ENCODE peak calls at places on chromosomes 2 and 18, in six cellular contexts. M, K, G, E, Q and T are unnamed samples.

GRCh38 chr2:105774781-105775337 is 30.1 kb downstream of the NCK2 start:
- DNase-seq in M (no peak), K (no peak), G (no peak), E (no peak), Q (no peak), T (no peak)

GRCh38 chr2:42542871-42543270 is 25.6 kb upstream of the MTA3 start:
- DNase-seq in M (no peak), K (no peak), G (no peak), E (no peak), Q (no peak), T (no peak)

GRCh38 chr18:23828426-23828825 is 139.2 kb downstream of the LAMA3 start:
- DNase-seq in M (no peak), K (no peak), G (peak), E (peak), Q (no peak), T (no peak)

GRCh38 chr2:124836415-124836814 is 811.3 kb downstream of the CNTNAP5 start:
- DNase-seq in M (no peak), K (no peak), G (no peak), E (no peak), Q (no peak), T (no peak)

GRCh38 chr2:189142893-189143759 is 36.4 kb downstream of the COL5A2 start:
- DNase-seq in M (peak), K (peak), G (peak), E (peak), Q (peak), T (peak)

GRCh38 chr2:158755310-158755709 is 39.8 kb upstream of the DAPL1 start:
- DNase-seq in M (no peak), K (no peak), G (no peak), E (peak), Q (no peak), T (no peak)

GRCh38 chr2:216829533-216829932 is 30.3 kb downstream of the TNP1 start:
- DNase-seq in M (no peak), K (no peak), G (no peak), E (no peak), Q (no peak), T (no peak)

GRCh38 chr2:844725-845124 is 105.9 kb upstream of the SNTG2 start:
- DNase-seq in M (no peak), K (no peak), G (no peak), E (no peak), Q (no peak), T (no peak)

GRCh38 chr2:68900496-68901198 is 29.4 kb upstream of the BMP10 start:
- DNase-seq in M (no peak), K (no peak), G (no peak), E (no peak), Q (no peak), T (no peak)

GRCh38 chr2:105403785-105404698 is 5.2 kb upstream of the FHL2 start:
- DNase-seq in M (no peak), K (no peak), G (peak), E (no peak), Q (no peak), T (no peak)

GRCh38 chr18:47883771-47884413 is 46.6 kb downstream of the SMAD2 start:
- DNase-seq in M (no peak), K (no peak), G (no peak), E (no peak), Q (no peak), T (no peak)

GRCh38 chr2:39127973-39128372 is 7.1 kb upstream of the SOS1 start:
- DNase-seq in M (peak), K (no peak), G (no peak), E (no peak), Q (no peak), T (no peak)

DNA sequence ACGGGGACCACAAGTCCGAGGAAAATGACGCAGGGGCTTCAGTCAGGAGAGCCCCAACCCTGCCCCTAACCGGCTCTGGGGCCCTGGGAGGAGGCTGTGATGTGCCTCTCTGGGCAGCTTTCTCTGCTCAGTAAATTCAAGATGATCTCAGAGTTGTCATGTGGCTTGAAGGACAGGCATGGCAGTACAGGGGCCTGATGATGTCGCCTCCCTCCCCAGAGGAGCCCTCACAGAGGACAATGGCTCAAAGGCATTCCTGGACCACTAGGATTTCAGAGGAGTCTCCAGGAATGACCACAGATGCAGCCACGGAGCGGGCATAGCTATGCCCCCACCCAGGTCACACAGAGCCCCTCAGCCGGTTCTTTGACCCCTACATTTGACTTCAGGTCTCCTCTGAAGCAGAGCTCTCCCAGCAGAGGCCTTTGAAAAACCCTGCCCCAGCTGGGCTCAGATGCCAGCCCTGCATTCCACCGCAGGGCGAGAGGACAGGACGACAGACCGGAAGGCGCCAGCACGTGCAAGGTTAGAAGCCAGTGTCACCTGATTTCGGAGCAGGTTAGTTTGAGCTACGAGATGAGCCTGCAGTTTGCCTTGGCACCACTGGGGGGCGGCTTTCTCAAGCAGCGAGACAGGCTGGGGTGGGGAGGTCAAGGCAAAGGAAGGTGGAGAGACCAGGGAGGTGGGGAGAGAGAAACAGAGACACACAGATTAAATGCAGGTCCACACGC is 39.2 kb downstream of the BIN1 start:
- DNase-seq in M (no peak), K (peak), G (peak), E (peak), Q (peak), T (peak)
- TF ChIP-seq POLR2AphosphoS5 in M (no peak), K (no peak), G (no peak), E (no peak), Q (no peak), T (no peak)

DNA sequence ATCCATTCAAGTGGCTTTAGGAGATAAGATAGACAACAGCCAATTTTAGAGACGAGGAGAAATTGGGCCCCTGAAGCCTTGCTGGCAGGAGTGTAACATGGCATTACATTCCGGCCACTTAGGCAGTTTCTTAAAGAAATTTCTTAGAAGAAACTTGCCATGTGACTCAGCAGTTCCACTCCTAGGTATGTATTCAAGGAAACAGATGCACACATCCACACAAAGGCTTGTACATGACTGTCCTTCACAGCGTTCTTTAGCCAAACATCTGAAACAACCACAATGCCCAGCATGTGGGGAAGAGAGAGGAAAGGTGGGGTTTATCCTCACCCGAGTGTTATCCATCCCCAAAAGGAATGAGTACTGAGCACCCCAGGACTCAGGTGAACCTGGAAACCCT is 107.1 kb downstream of the NFATC1 start:
- DNase-seq in M (no peak), K (no peak), G (no peak), E (no peak), Q (no peak), T (no peak)
- TF ChIP-seq POLR2A in M (no peak), K (no peak), G (no peak), E (no peak), Q (no peak), T (no peak)

GRCh38 chr2:207042841-207043240 is 103.5 kb downstream of the CPO start:
- DNase-seq in M (no peak), K (no peak), G (no peak), E (no peak), Q (no peak), T (no peak)
- TF ChIP-seq TAF1 in M (no peak), K (no peak), G (no peak), E (no peak), Q (no peak), T (no peak)

GRCh38 chr2:137966043-137966442 is 1.8 kb downstream of the HNMT start:
- DNase-seq in M (no peak), K (no peak), G (no peak), E (no peak), Q (no peak), T (no peak)

GRCh38 chr2:137967042-137967441 is 2.8 kb downstream of the HNMT start:
- DNase-seq in M (no peak), K (no peak), G (no peak), E (no peak), Q (no peak), T (no peak)

GRCh38 chr2:137968477-137969417 is 4.5 kb downstream of the HNMT start:
- DNase-seq in M (no peak), K (no peak), G (no peak), E (peak), Q (no peak), T (no peak)

GRCh38 chr2:137969876-137970275 is 5.6 kb downstream of the HNMT start:
- DNase-seq in M (no peak), K (no peak), G (no peak), E (no peak), Q (no peak), T (no peak)

GRCh38 chr2:137969418-137969765 is 5.1 kb downstream of the HNMT start:
- DNase-seq in M (no peak), K (no peak), G (no peak), E (no peak), Q (no peak), T (no peak)
- TF ChIP-seq POLR2AphosphoS5 in M (no peak), K (no peak), G (no peak), E (peak), Q (no peak), T (no peak)

GRCh38 chr2:232897971-232898408 is 27.9 kb downstream of the SNORC start:
- DNase-seq in M (no peak), K (no peak), G (no peak), E (no peak), Q (no peak), T (no peak)

GRCh38 chr2:232903989-232904388 is 33.9 kb downstream of the SNORC start:
- DNase-seq in M (no peak), K (no peak), G (no peak), E (no peak), Q (no peak), T (no peak)

GRCh38 chr2:232900811-232901701 is 31.0 kb downstream of the SNORC start:
- DNase-seq in M (no peak), K (peak), G (no peak), E (no peak), Q (no peak), T (no peak)

GRCh38 chr2:232898592-232899541 is 28.8 kb downstream of the SNORC start:
- DNase-seq in M (no peak), K (no peak), G (no peak), E (no peak), Q (no peak), T (no peak)

DNA sequence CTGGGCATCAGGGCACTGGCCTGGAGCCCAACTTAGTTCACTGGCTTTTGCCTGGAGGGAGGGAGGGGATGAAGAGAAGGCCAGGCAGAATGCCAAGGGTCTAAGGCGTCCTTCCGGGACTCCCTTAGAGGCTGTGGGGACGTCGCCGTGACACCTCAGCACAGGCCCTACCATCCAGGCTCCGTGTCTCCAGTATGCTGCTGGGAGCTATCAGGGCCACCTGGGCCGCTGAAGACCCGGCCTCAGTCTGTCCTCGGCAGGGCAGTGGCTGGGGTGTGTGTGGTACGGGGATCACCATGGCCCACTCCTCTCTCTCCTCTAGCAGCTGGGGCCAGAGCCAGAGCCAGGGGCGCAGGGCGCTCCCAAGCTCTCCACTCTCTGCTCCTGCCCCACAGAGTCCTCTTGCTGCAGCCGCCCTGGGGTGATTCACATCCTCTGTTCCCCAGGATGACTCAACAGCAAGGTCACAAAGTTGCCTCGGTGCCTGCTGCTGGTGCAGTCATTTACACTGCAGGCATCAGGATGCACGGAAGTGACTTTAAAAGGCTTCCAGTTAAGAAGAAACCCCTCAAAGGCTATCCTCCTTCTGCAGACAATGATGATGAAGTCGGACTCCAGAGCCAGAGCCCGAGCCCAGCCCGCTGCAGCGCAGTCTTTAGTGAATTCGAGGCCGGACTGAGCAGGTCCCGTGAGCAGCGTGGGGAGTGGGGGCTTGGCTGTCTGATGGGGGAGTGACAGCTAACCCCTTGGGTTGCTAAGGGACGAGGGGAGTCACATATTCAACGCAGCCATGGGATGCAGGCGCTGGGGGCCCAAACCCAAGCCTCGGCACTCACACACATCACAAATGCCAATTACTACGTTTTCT is 31.9 kb downstream of the SNORC start:
- DNase-seq in M (no peak), K (no peak), G (no peak), E (peak), Q (no peak), T (no peak)
- TF ChIP-seq POLR2A in M (no peak), K (no peak), G (no peak), E (no peak), Q (no peak), T (no peak)

DNA sequence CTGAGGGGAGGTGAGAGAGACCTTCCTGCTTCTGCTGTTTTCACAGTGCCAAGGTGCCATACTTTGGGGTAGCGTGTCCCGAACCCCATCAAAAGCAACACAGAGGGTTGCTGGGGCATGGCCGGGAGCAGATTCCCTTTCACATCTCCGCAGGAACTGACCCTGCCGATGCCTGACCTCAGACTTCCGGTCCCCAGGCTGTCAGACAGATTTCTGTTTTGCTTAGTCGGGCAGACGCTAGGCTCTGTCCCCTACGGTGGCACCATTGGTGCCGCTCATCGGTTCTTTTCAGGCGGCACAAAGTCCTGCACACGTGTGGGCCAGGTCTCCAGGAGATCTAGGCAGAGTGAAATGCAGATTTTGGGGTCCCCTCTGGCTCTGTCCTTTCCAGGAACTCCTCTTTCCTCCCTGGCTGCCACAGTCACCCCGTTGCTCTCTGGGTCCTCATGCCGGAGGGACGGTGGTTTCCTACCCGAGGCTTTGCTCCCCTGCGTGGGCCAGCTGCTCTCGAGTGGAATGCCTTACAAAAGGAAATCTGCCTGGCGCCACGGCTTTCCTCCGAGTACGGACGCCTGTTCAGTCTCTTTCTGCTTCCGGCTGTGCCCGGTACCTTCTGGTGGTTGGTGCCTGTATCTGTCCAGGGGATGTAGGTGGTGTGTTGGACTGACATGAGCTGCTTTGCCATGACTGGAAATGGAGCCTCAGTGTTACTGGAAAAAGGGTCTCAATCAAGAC is 39.3 kb downstream of the RTP5 start:
- DNase-seq in M (no peak), K (no peak), G (no peak), E (no peak), Q (peak), T (no peak)
- TF ChIP-seq TAF1 in M (no peak), K (no peak), G (no peak), E (no peak), Q (no peak), T (no peak)

GRCh38 chr2:218152172-218152571 is 14.6 kb downstream of the CXCR1 start:
- DNase-seq in M (no peak), K (no peak), G (no peak), E (no peak), Q (no peak), T (no peak)

GRCh38 chr2:218149098-218149497 is 17.7 kb downstream of the CXCR1 start:
- DNase-seq in M (no peak), K (no peak), G (no peak), E (no peak), Q (no peak), T (no peak)

GRCh38 chr2:218155953-218156479 is 10.7 kb downstream of the CXCR1 start:
- DNase-seq in M (no peak), K (no peak), G (no peak), E (no peak), Q (no peak), T (no peak)

GRCh38 chr2:218149865-218150264 is 16.9 kb downstream of the CXCR1 start:
- DNase-seq in M (peak), K (peak), G (no peak), E (no peak), Q (no peak), T (no peak)

DNA sequence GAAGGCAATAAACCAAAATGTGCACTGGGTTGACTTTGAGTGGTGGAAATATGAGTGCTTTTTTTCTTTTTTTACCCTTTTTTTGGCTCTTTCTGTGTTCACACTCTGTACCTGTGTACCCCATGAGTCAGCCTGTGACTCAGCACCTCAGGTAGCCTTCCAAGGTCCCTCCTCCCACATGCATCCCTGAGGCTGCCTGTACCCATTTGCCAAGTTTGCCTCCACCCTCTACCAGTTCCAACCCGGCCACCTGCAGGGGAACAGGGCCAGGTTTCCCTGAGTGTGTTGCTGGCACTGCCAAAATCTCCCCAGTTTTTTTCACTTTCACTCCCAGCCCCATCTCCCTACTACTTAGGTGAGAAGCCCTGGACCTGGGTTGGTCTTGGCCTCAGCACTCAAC is 14.0 kb downstream of the CXCR1 start:
- DNase-seq in M (no peak), K (no peak), G (no peak), E (no peak), Q (no peak), T (no peak)
- TF ChIP-seq POLR2AphosphoS5 in M (no peak), K (no peak), G (no peak), E (no peak), Q (no peak), T (no peak)

GRCh38 chr18:54958711-54959625 is at the start of gene CCDC68:
- DNase-seq in M (no peak), K (peak), G (peak), E (peak), Q (peak), T (no peak)
- TF ChIP-seq POLR2A in M (no peak), K (no peak), G (no peak), E (no peak), Q (no peak), T (no peak)

GRCh38 chr18:26864658-26865057 is 849 bp downstream of the AQP4 start:
- DNase-seq in M (no peak), K (no peak), G (no peak), E (no peak), Q (no peak), T (no peak)

GRCh38 chr18:26863921-26864497 is 1.5 kb downstream of the AQP4 start:
- DNase-seq in M (no peak), K (no peak), G (no peak), E (no peak), Q (no peak), T (no peak)

GRCh38 chr18:26863122-26863879 is 2.2 kb downstream of the AQP4 start:
- DNase-seq in M (no peak), K (no peak), G (no peak), E (no peak), Q (peak), T (no peak)

GRCh38 chr18:26867471-26867870 is 2.0 kb upstream of the AQP4 start:
- DNase-seq in M (no peak), K (no peak), G (no peak), E (no peak), Q (no peak), T (no peak)

GRCh38 chr18:26865557-26865956 is at the start of gene AQP4:
- DNase-seq in M (no peak), K (no peak), G (no peak), E (no peak), Q (no peak), T (no peak)
- TF ChIP-seq TAF1 in M (no peak), K (no peak), G (no peak), E (no peak), Q (no peak), T (no peak)

DNA sequence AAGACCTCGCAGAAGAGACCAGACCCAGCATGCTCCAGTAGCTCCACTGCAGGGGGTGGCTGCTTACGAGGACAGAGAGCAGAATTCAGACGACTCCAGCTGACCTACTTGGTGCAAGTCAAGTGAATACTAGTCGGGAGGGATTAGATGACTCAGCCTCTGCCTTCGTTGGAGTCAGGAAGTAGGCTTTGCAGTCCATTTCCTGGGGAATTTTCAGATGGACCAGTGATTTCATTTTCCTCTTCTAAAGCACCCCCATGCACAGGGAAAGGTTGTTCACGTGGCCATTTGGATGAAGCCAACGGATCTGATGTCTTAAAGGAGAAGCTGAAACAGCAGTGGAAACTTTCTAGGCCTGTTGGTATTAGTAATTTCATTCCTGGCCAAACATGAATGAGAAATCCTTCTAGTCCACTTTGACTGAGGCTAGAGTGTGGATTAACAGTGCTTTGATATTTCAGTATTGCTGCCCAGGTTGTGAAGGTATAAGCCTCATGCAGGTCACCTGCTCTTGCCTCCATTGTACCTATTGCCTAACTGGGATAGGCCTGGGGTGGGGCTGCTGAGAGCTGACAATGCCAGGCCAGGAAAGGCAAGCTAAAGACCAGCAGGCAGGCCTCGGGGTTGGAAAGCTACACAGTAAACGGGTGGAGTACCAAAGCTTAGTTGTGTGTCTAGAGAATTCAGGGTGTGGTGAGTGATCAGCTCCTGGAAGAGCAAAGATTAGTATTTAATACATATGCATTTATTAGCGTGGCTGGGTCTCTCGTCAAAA is 117.6 kb upstream of the FOSL2 start:
- DNase-seq in M (no peak), K (no peak), G (no peak), E (no peak), Q (no peak), T (no peak)
- TF ChIP-seq POLR2AphosphoS5 in M (no peak), K (no peak), G (no peak), E (no peak), Q (no peak), T (no peak)